ENCODE peak calls at places on chromosomes 5 and 9, in eight cellular contexts. F is activated T-helper 1 cell treated with anti-CD3 and anti-CD28 coated beads, Interleukin-2, amount 50 U/mL, for 16 hours; U is HuH-7; W is M059J; Q is substantia nigra; E is OCI-LY7; T is NCI-H2081; R is C1 segment of cervical spinal cord. Z is an unnamed sample.
A peak's percentile ranks its signal among the peaks of the same experiment; 100 is the strongest.

GRCh38 chr9:134066546-134066922 is 1.3 kb downstream of the BRD3 start:
- DNase-seq in F (no peak), U (no peak), W (peak; percentile 23), Q (no peak), E (peak; percentile 31), T (no peak), R (no peak), Z (no peak)

GRCh38 chr9:126704157-126704941 is 90.6 kb downstream of the LMX1B start:
- DNase-seq in F (no peak), U (no peak), W (peak; percentile 75), Q (peak; percentile 11), E (no peak), T (no peak), R (no peak), Z (no peak)

GRCh38 chr5:39192449-39193160 is 26.8 kb downstream of the FYB1 start:
- DNase-seq in F (no peak), U (no peak), W (peak; percentile 26), Q (no peak), E (no peak), T (no peak), R (no peak), Z (no peak)

GRCh38 chr5:172245823-172246222 is 37.7 kb downstream of the UBTD2 start:
- DNase-seq in F (no peak), U (no peak), W (no peak), Q (no peak), E (no peak), T (no peak), R (no peak), Z (no peak)

GRCh38 chr5:178241259-178241658 is 8.7 kb upstream of the PHYKPL start:
- DNase-seq in F (no peak), U (no peak), W (no peak), Q (no peak), E (no peak), T (no peak), R (peak; percentile 47), Z (no peak)

GRCh38 chr9:122222741-122223140 is 6.0 kb downstream of the LHX6 start:
- DNase-seq in F (no peak), U (no peak), W (no peak), Q (no peak), E (no peak), T (no peak), R (no peak), Z (no peak)

GRCh38 chr9:129347323-129348120 is 169.5 kb upstream of the IER5L start:
- DNase-seq in F (no peak), U (no peak), W (peak; percentile 44), Q (no peak), E (no peak), T (no peak), R (no peak), Z (no peak)

GRCh38 chr9:95084254-95084934 is 233.1 kb downstream of the FANCC start:
- DNase-seq in F (no peak), U (no peak), W (no peak), Q (no peak), E (no peak), T (no peak), R (no peak), Z (no peak)

GRCh38 chr5:150529555-150529954 is 21.6 kb downstream of the NDST1 start:
- DNase-seq in F (no peak), U (no peak), W (no peak), Q (no peak), E (no peak), T (no peak), R (no peak), Z (no peak)

Z was measured in NCI-H146.